ENCODE peak calls at places on chromosomes 16 and 17, in ten cellular contexts. Q, U, F, A, D, J, N, G, X and T are unnamed samples.

GRCh38 chr16:73064996-73065349 is 17.0 kb upstream of the ZFHX3 start:
- DNase-seq in N (no peak), G (no peak), U (no peak), F (no peak), Q (no peak), X (no peak), A (no peak), D (peak; percentile 62), J (no peak), T (no peak)

GRCh38 chr17:30225919-30226553 is 9.5 kb downstream of the SLC6A4 start:
- DNase-seq in J (peak; percentile 33), N (no peak), Q (no peak), F (no peak), D (no peak), A (no peak), X (no peak), G (no peak), U (no peak), T (no peak)

GRCh38 chr17:67130768-67131167 is 86.4 kb downstream of the CACNG1 start:
- DNase-seq in G (no peak), U (no peak), F (no peak), D (no peak), X (no peak), Q (no peak), A (no peak), N (no peak), J (no peak), T (no peak)

GRCh38 chr17:5262417-5262816 is 19.7 kb upstream of the RABEP1 start:
- DNase-seq in A (no peak), J (no peak), X (no peak), G (no peak), N (no peak), D (no peak), Q (no peak), U (no peak), F (no peak), T (no peak)

GRCh38 chr16:84034516-84034915 is 8.1 kb downstream of the SLC38A8 start:
- DNase-seq in D (no peak), J (no peak), Q (no peak), G (no peak), F (no peak), U (no peak), X (no peak), A (no peak), N (no peak), T (no peak)

GRCh38 chr17:48825446-48826381 is 5.1 kb upstream of the CALCOCO2 start:
- DNase-seq in J (peak; percentile 63), F (no peak), Q (no peak), U (no peak), X (no peak), A (no peak), G (no peak), N (no peak), D (no peak), T (no peak)

GRCh38 chr17:79192503-79193500 is 118.2 kb downstream of the ENGASE start:
- DNase-seq in D (no peak), X (no peak), G (no peak), Q (peak; percentile 29), A (no peak), J (peak; percentile 48), N (no peak), U (peak; percentile 41), F (peak; percentile 29), T (peak; percentile 21)

GRCh38 chr16:11333010-11333409 is 12.2 kb upstream of the RMI2 start:
- DNase-seq in J (no peak), Q (no peak), A (peak; percentile 14), F (no peak), G (no peak), D (no peak), X (no peak), U (no peak), N (no peak), T (no peak)

GRCh38 chr17:33342025-33342424 is 48.9 kb upstream of the ASIC2 start:
- DNase-seq in F (no peak), A (no peak), Q (no peak), J (no peak), X (no peak), D (no peak), N (no peak), U (no peak), G (no peak), T (no peak)

GRCh38 chr17:48236681-48237134 is 129.1 kb downstream of the SNX11 start:
- DNase-seq in D (no peak), Q (no peak), F (no peak), J (peak; percentile 98), U (peak; percentile 66), X (no peak), A (no peak), N (no peak), G (no peak), T (peak; percentile 95)

GRCh38 chr16:85601730-85602401 is 11.3 kb upstream of the GSE1 start:
- DNase-seq in Q (peak; percentile 42), N (no peak), J (no peak), X (no peak), A (peak; percentile 77), F (no peak), D (peak; percentile 75), G (no peak), U (no peak), T (no peak)

GRCh38 chr16:30526137-30526822 is at the start of gene ZNF768:
- DNase-seq in J (no peak), D (peak; percentile 69), A (peak; percentile 88), U (peak; percentile 26), G (peak; percentile 79), Q (peak; percentile 39), N (peak; percentile 90), X (no peak), F (peak; percentile 49), T (peak; percentile 9)

DNA sequence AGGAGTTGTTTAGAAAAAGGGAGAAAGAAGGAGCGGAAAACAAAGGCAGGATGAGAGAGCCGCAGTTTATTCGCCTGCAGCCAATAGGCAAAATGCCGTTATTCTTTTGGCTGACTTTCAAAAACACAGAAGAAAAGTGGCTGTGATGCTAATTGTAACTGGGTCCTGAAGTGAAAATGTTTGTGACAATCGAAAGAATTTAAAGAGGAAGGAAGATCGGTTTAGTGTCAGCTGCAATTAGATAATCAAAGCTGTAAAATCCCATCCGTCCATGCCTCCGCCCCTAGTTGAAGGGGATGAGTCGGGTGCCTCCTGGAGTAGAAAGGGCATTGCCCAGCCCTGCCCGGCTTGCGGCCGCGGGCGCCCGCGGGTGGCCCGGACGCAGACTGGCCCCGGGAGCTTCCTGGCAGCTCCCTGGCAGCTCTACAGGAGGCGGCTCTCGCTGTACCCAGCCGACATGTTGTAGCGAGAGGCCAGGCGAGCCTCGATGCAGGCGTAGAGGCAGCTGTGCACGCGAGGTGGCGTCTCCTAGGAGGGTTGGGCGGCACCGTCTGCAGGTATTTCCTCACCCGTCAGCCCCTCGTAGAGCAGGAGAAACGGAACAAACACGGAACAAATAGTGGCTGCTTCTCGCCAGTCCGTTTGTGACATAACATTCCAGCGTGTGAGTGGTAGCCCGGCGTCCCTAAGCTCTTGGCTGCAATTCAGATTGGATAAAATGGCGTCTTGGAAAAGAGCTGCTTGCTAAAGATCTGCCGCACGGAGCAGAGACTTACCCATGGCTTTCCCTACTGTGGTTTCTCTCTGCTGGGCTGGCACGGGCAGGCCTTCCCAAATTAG is 82.3 kb downstream of the TNRC6C start:
- DNase-seq in G (peak; percentile 85), Q (peak; percentile 63), J (peak; percentile 67), N (peak; percentile 86), A (peak; percentile 84), F (peak; percentile 52), U (peak; percentile 55), X (peak; percentile 21), D (peak; percentile 88), T (peak; percentile 62)
- H3K4me3 ChIP-seq in G (peak overlapping the region; percentile 51), Q (peak overlapping the region; percentile 69), J (peak overlapping the region; percentile 54), N (peak overlapping the region; percentile 24), A (peak overlapping the region; percentile 68), F (peak overlapping the region; percentile 24), U (peak overlapping the region; percentile 31), X (peak overlapping the region; percentile 57), D (peak overlapping the region; percentile 71), T (peak overlapping the region; percentile 71)

GRCh38 chr16:87460936-87461335 is 31.9 kb downstream of the ZCCHC14 start:
- DNase-seq in G (no peak), A (no peak), Q (no peak), N (no peak), U (no peak), J (no peak), X (no peak), F (no peak), D (no peak), T (no peak)

GRCh38 chr16:87459833-87460232 is 33.0 kb downstream of the ZCCHC14 start:
- DNase-seq in A (no peak), G (peak; percentile 44), F (no peak), X (no peak), U (no peak), Q (no peak), J (no peak), N (no peak), D (no peak), T (no peak)

GRCh38 chr16:87459027-87459426 is 33.8 kb downstream of the ZCCHC14 start:
- DNase-seq in Q (no peak), U (no peak), F (no peak), D (no peak), G (peak; percentile 30), X (no peak), N (no peak), J (no peak), A (no peak), T (no peak)

GRCh38 chr16:87463722-87464690 is 28.8 kb downstream of the ZCCHC14 start:
- DNase-seq in A (no peak), N (no peak), D (no peak), X (peak; percentile 28), G (no peak), J (peak; percentile 34), U (peak; percentile 83), F (peak; percentile 54), Q (no peak), T (no peak)

DNA sequence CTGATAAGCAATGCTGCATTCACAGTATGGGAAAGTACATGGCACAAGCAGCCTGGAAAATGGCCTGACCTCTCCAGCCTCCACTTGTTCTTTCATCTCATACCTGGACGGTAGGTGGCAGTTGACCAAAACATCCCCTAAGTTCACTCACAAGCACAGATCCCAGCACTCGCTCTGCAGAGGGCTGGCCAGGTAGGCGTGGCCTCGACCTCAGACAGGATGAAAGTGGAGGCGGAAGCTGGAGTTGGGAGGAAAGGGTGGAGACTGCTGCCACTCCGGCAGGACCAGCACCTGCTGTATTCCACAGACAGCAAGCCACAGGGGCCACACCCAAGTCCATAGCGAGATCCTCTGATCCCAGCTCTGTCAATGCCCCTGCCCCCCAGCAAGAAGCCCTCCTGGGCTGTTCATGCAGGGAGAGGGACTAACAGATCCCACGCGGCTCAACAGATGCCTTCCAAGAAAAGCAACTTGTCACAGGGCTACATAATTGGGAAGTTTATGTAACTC is 31.3 kb downstream of the ZCCHC14 start:
- DNase-seq in Q (peak; percentile 45), F (peak; percentile 96), N (peak; percentile 91), D (peak; percentile 59), A (no peak), U (peak; percentile 42), J (peak; percentile 95), X (peak; percentile 38), G (peak; percentile 94), T (peak; percentile 49)
- TF ChIP-seq CTCF in Q (peak; percentile 52), F (peak; percentile 51), N (no peak), D (peak; percentile 30), A (peak; percentile 23), U (peak; percentile 22), J (peak; percentile 59), X (peak; percentile 24), G (peak; percentile 39), T (peak; percentile 20)

GRCh38 chr17:58755269-58755576 is 431 bp upstream of the PPM1E start:
- DNase-seq in A (no peak), J (no peak), U (no peak), Q (no peak), F (no peak), X (no peak), D (no peak), N (no peak), G (no peak), T (peak; percentile 19)
- H3K4me3 ChIP-seq in A (peak overlapping the region; percentile 68), J (peak overlapping the region; percentile 52), U (peak overlapping the region; percentile 67), Q (peak overlapping the region; percentile 75), F (no peak overlapping the region), X (no peak overlapping the region), D (peak overlapping the region; percentile 62), N (no peak overlapping the region), G (peak overlapping the region; percentile 52), T (peak overlapping the region; percentile 70)

GRCh38 chr17:74085434-74085833 is 118.0 kb upstream of the RPL38 start:
- DNase-seq in A (no peak), X (no peak), J (no peak), N (no peak), U (no peak), D (no peak), F (no peak), Q (no peak), G (no peak), T (no peak)
- TF ChIP-seq CTCF in A (no peak), X (no peak), J (no peak), N (no peak), U (no peak), D (no peak), F (no peak), Q (no peak), G (peak; percentile 5), T (no peak)